ENCODE peak calls at places on chromosomes 12 and 14, in five cellular contexts. One of them, this sample, is unnamed.

GRCh38 chr14:93081875-93082570 is 33.7 kb downstream of the ITPK1 start:
- DNase-seq in transverse colon: no peak
- DNase-seq in brain microvascular endothelial cell: no peak
- DNase-seq in ovary: no peak
- DNase-seq in cardiac muscle cell: no peak
- DNase-seq in this sample: peak

GRCh38 chr12:20631711-20632110 is 63.4 kb upstream of the SLCO1C1 start:
- DNase-seq in transverse colon: no peak
- DNase-seq in brain microvascular endothelial cell: no peak
- DNase-seq in ovary: no peak
- DNase-seq in cardiac muscle cell: no peak
- DNase-seq in this sample: no peak

GRCh38 chr12:3047961-3048360 is 29.2 kb upstream of the TSPAN9 start:
- DNase-seq in transverse colon: no peak
- DNase-seq in brain microvascular endothelial cell: no peak
- DNase-seq in ovary: no peak
- DNase-seq in cardiac muscle cell: no peak
- DNase-seq in this sample: no peak

GRCh38 chr14:72097173-72097783 is 165.0 kb downstream of the RGS6 start:
- DNase-seq in transverse colon: no peak
- DNase-seq in brain microvascular endothelial cell: no peak
- DNase-seq in ovary: no peak
- DNase-seq in cardiac muscle cell: no peak
- DNase-seq in this sample: no peak

GRCh38 chr12:118061876-118062791 is 1.2 kb upstream of the WSB2 start:
- DNase-seq in transverse colon: peak
- DNase-seq in brain microvascular endothelial cell: no peak
- DNase-seq in ovary: peak
- DNase-seq in cardiac muscle cell: peak
- DNase-seq in this sample: peak

GRCh38 chr12:121805171-121805687 is 1.4 kb downstream of the SETD1B start:
- DNase-seq in transverse colon: no peak
- DNase-seq in brain microvascular endothelial cell: no peak
- DNase-seq in ovary: peak
- DNase-seq in cardiac muscle cell: peak
- DNase-seq in this sample: no peak

GRCh38 chr14:30988509-30988908 is 36.9 kb upstream of the AP4S1 start:
- DNase-seq in transverse colon: no peak
- DNase-seq in brain microvascular endothelial cell: no peak
- DNase-seq in ovary: no peak
- DNase-seq in cardiac muscle cell: no peak
- DNase-seq in this sample: no peak

GRCh38 chr12:34257093-34257492 is 234.8 kb downstream of the ALG10 start:
- DNase-seq in transverse colon: no peak
- DNase-seq in brain microvascular endothelial cell: no peak
- DNase-seq in ovary: no peak
- DNase-seq in cardiac muscle cell: no peak
- DNase-seq in this sample: no peak

GRCh38 chr12:49133590-49133989 is 2.4 kb upstream of the TUBA1B start:
- DNase-seq in transverse colon: no peak
- DNase-seq in brain microvascular endothelial cell: no peak
- DNase-seq in ovary: no peak
- DNase-seq in cardiac muscle cell: no peak
- DNase-seq in this sample: no peak
- H3K4me3 ChIP-seq in transverse colon: no peak
- H3K4me3 ChIP-seq in brain microvascular endothelial cell: no peak
- H3K4me3 ChIP-seq in ovary: no peak
- H3K4me3 ChIP-seq in cardiac muscle cell: no peak
- H3K4me3 ChIP-seq in this sample: no peak

GRCh38 chr12:26030371-26030770 is 71.9 kb downstream of the RASSF8 start:
- DNase-seq in transverse colon: no peak
- DNase-seq in brain microvascular endothelial cell: no peak
- DNase-seq in ovary: no peak
- DNase-seq in cardiac muscle cell: no peak
- DNase-seq in this sample: no peak
- H3K4me3 ChIP-seq in transverse colon: no peak
- H3K4me3 ChIP-seq in brain microvascular endothelial cell: no peak
- H3K4me3 ChIP-seq in ovary: no peak
- H3K4me3 ChIP-seq in cardiac muscle cell: no peak
- H3K4me3 ChIP-seq in this sample: no peak

GRCh38 chr14:60642270-60642789 is 6.9 kb downstream of the SIX1 start:
- DNase-seq in transverse colon: no peak
- DNase-seq in brain microvascular endothelial cell: no peak
- DNase-seq in ovary: no peak
- DNase-seq in cardiac muscle cell: no peak
- DNase-seq in this sample: no peak

GRCh38 chr14:60641722-60642269 is 7.5 kb downstream of the SIX1 start:
- DNase-seq in transverse colon: no peak
- DNase-seq in brain microvascular endothelial cell: no peak
- DNase-seq in ovary: no peak
- DNase-seq in cardiac muscle cell: no peak
- DNase-seq in this sample: no peak

GRCh38 chr14:60645191-60645590 is 4.1 kb downstream of the SIX1 start:
- DNase-seq in transverse colon: no peak
- DNase-seq in brain microvascular endothelial cell: no peak
- DNase-seq in ovary: no peak
- DNase-seq in cardiac muscle cell: no peak
- DNase-seq in this sample: no peak

GRCh38 chr14:60642790-60643397 is 6.4 kb downstream of the SIX1 start:
- DNase-seq in transverse colon: no peak
- DNase-seq in brain microvascular endothelial cell: no peak
- DNase-seq in ovary: no peak
- DNase-seq in cardiac muscle cell: no peak
- DNase-seq in this sample: no peak

GRCh38 chr14:60643443-60644402 is 5.6 kb downstream of the SIX1 start:
- DNase-seq in transverse colon: no peak
- DNase-seq in brain microvascular endothelial cell: no peak
- DNase-seq in ovary: no peak
- DNase-seq in cardiac muscle cell: no peak
- DNase-seq in this sample: no peak
- H3K4me3 ChIP-seq in transverse colon: no peak
- H3K4me3 ChIP-seq in brain microvascular endothelial cell: peak
- H3K4me3 ChIP-seq in ovary: no peak
- H3K4me3 ChIP-seq in cardiac muscle cell: no peak
- H3K4me3 ChIP-seq in this sample: no peak

DNA sequence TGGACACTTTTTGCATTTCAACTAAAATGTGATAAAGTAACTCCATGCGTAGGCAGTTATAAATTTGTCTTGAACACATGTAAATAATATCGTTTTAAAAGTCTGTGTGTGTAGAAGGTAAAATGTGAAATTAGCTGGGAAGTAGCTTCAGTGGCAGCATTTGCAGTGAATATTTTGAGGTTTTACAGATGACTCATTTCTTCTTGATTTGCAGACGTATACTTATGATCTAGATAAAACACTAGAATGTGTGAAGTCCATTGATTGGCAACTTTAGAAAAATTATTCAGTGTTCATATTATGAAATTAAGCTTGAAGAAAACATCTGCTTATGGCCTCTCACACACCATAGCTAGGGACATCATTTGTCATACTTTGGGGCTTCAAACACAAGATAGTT is 788.6 kb upstream of the NOVA1 start:
- DNase-seq in transverse colon: no peak
- DNase-seq in brain microvascular endothelial cell: no peak
- DNase-seq in ovary: no peak
- DNase-seq in cardiac muscle cell: no peak
- DNase-seq in this sample: no peak
- H3K4me3 ChIP-seq in transverse colon: no peak
- H3K4me3 ChIP-seq in brain microvascular endothelial cell: no peak
- H3K4me3 ChIP-seq in ovary: no peak
- H3K4me3 ChIP-seq in cardiac muscle cell: no peak
- H3K4me3 ChIP-seq in this sample: no peak

GRCh38 chr14:43172899-43173548 is 1334.1 kb downstream of the FSCB start:
- DNase-seq in transverse colon: no peak
- DNase-seq in brain microvascular endothelial cell: no peak
- DNase-seq in ovary: no peak
- DNase-seq in cardiac muscle cell: no peak
- DNase-seq in this sample: no peak

GRCh38 chr14:43175896-43176295 is 1331.2 kb downstream of the FSCB start:
- DNase-seq in transverse colon: no peak
- DNase-seq in brain microvascular endothelial cell: no peak
- DNase-seq in ovary: no peak
- DNase-seq in cardiac muscle cell: no peak
- DNase-seq in this sample: no peak
- H3K4me3 ChIP-seq in transverse colon: no peak
- H3K4me3 ChIP-seq in brain microvascular endothelial cell: no peak
- H3K4me3 ChIP-seq in ovary: no peak
- H3K4me3 ChIP-seq in cardiac muscle cell: no peak
- H3K4me3 ChIP-seq in this sample: no peak

GRCh38 chr12:130330685-130331084 is 7.0 kb upstream of the PIWIL1 start:
- DNase-seq in transverse colon: no peak
- DNase-seq in brain microvascular endothelial cell: no peak
- DNase-seq in ovary: no peak
- DNase-seq in cardiac muscle cell: no peak
- DNase-seq in this sample: no peak
- H3K4me3 ChIP-seq in transverse colon: no peak
- H3K4me3 ChIP-seq in brain microvascular endothelial cell: no peak
- H3K4me3 ChIP-seq in ovary: no peak
- H3K4me3 ChIP-seq in cardiac muscle cell: no peak
- H3K4me3 ChIP-seq in this sample: no peak

GRCh38 chr14:101689039-101689501 is 72.4 kb upstream of the PPP2R5C start:
- DNase-seq in transverse colon: no peak
- DNase-seq in brain microvascular endothelial cell: no peak
- DNase-seq in ovary: no peak
- DNase-seq in cardiac muscle cell: no peak
- DNase-seq in this sample: no peak
- H3K4me3 ChIP-seq in transverse colon: no peak
- H3K4me3 ChIP-seq in brain microvascular endothelial cell: no peak
- H3K4me3 ChIP-seq in ovary: no peak
- H3K4me3 ChIP-seq in cardiac muscle cell: no peak
- H3K4me3 ChIP-seq in this sample: no peak

GRCh38 chr12:70628701-70629480 is 8.3 kb downstream of the PTPRB start:
- DNase-seq in transverse colon: no peak
- DNase-seq in brain microvascular endothelial cell: no peak
- DNase-seq in ovary: no peak
- DNase-seq in cardiac muscle cell: no peak
- DNase-seq in this sample: no peak
- H3K4me3 ChIP-seq in transverse colon: no peak
- H3K4me3 ChIP-seq in brain microvascular endothelial cell: no peak
- H3K4me3 ChIP-seq in ovary: no peak
- H3K4me3 ChIP-seq in cardiac muscle cell: no peak
- H3K4me3 ChIP-seq in this sample: no peak

GRCh38 chr14:68690106-68690960 is 102.5 kb downstream of the ZFP36L1 start:
- DNase-seq in transverse colon: no peak
- DNase-seq in brain microvascular endothelial cell: no peak
- DNase-seq in ovary: no peak
- DNase-seq in cardiac muscle cell: no peak
- DNase-seq in this sample: no peak

GRCh38 chr14:68689426-68689825 is 103.4 kb downstream of the ZFP36L1 start:
- DNase-seq in transverse colon: no peak
- DNase-seq in brain microvascular endothelial cell: no peak
- DNase-seq in ovary: no peak
- DNase-seq in cardiac muscle cell: no peak
- DNase-seq in this sample: no peak

GRCh38 chr14:68686724-68687123 is 106.1 kb downstream of the ZFP36L1 start:
- DNase-seq in transverse colon: no peak
- DNase-seq in brain microvascular endothelial cell: no peak
- DNase-seq in ovary: no peak
- DNase-seq in cardiac muscle cell: no peak
- DNase-seq in this sample: no peak

GRCh38 chr14:68687746-68688145 is 105.1 kb downstream of the ZFP36L1 start:
- DNase-seq in transverse colon: no peak
- DNase-seq in brain microvascular endothelial cell: peak
- DNase-seq in ovary: no peak
- DNase-seq in cardiac muscle cell: no peak
- DNase-seq in this sample: no peak

GRCh38 chr14:68688872-68689371 is 103.9 kb downstream of the ZFP36L1 start:
- DNase-seq in transverse colon: no peak
- DNase-seq in brain microvascular endothelial cell: peak
- DNase-seq in ovary: peak
- DNase-seq in cardiac muscle cell: no peak
- DNase-seq in this sample: no peak
- H3K4me3 ChIP-seq in transverse colon: no peak
- H3K4me3 ChIP-seq in brain microvascular endothelial cell: no peak
- H3K4me3 ChIP-seq in ovary: no peak
- H3K4me3 ChIP-seq in cardiac muscle cell: no peak
- H3K4me3 ChIP-seq in this sample: no peak

This sample was measured in small intestine.